ENCODE peak calls at places on chromosomes 7 and 10, in nine cellular contexts. One of them, this sample, is unnamed.

GRCh38 chr7:39592586-39592985 is 26.4 kb downstream of the YAE1 start:
- DNase-seq in GM12878: no peak
- DNase-seq in thoracic aorta: no peak
- DNase-seq in breast epithelium: no peak
- DNase-seq in cardiac muscle cell: peak
- DNase-seq in aorta: no peak
- DNase-seq in neural progenitor cell: no peak
- DNase-seq in heart left ventricle: no peak
- DNase-seq in coronary artery: no peak
- DNase-seq in this sample: no peak

GRCh38 chr7:117974891-117975290 is 101.7 kb upstream of the CTTNBP2 start:
- DNase-seq in coronary artery: no peak
- DNase-seq in thoracic aorta: no peak
- DNase-seq in heart left ventricle: no peak
- DNase-seq in cardiac muscle cell: no peak
- DNase-seq in aorta: no peak
- DNase-seq in breast epithelium: no peak
- DNase-seq in neural progenitor cell: no peak
- DNase-seq in GM12878: no peak
- DNase-seq in this sample: no peak

GRCh38 chr10:132590094-132590751 is 52.6 kb downstream of the INPP5A start:
- DNase-seq in thoracic aorta: no peak
- DNase-seq in heart left ventricle: no peak
- DNase-seq in coronary artery: no peak
- DNase-seq in aorta: peak
- DNase-seq in neural progenitor cell: no peak
- DNase-seq in breast epithelium: no peak
- DNase-seq in GM12878: no peak
- DNase-seq in cardiac muscle cell: no peak
- DNase-seq in this sample: no peak

GRCh38 chr7:92717982-92718716 is 118.2 kb downstream of the CDK6 start:
- DNase-seq in heart left ventricle: peak
- DNase-seq in breast epithelium: peak
- DNase-seq in coronary artery: peak
- DNase-seq in cardiac muscle cell: peak
- DNase-seq in thoracic aorta: peak
- DNase-seq in neural progenitor cell: no peak
- DNase-seq in GM12878: no peak
- DNase-seq in aorta: peak
- DNase-seq in this sample: no peak

GRCh38 chr10:127922675-127923366 is 15.9 kb downstream of the PTPRE start:
- DNase-seq in heart left ventricle: peak
- DNase-seq in GM12878: no peak
- DNase-seq in breast epithelium: peak
- DNase-seq in aorta: peak
- DNase-seq in cardiac muscle cell: peak
- DNase-seq in coronary artery: peak
- DNase-seq in thoracic aorta: peak
- DNase-seq in neural progenitor cell: no peak
- DNase-seq in this sample: no peak

GRCh38 chr7:157097569-157097968 is 41.2 kb upstream of the UBE3C start:
- DNase-seq in cardiac muscle cell: no peak
- DNase-seq in aorta: no peak
- DNase-seq in neural progenitor cell: no peak
- DNase-seq in breast epithelium: no peak
- DNase-seq in thoracic aorta: no peak
- DNase-seq in heart left ventricle: no peak
- DNase-seq in coronary artery: no peak
- DNase-seq in GM12878: no peak
- DNase-seq in this sample: no peak

GRCh38 chr7:111855842-111856227 is 293.5 kb upstream of the IMMP2L start:
- DNase-seq in cardiac muscle cell: peak
- DNase-seq in GM12878: no peak
- DNase-seq in heart left ventricle: no peak
- DNase-seq in neural progenitor cell: peak
- DNase-seq in coronary artery: no peak
- DNase-seq in breast epithelium: no peak
- DNase-seq in thoracic aorta: no peak
- DNase-seq in aorta: no peak
- DNase-seq in this sample: peak

GRCh38 chr10:72744566-72744965 is 52.6 kb downstream of the MCU start:
- DNase-seq in GM12878: no peak
- DNase-seq in heart left ventricle: no peak
- DNase-seq in thoracic aorta: no peak
- DNase-seq in neural progenitor cell: peak
- DNase-seq in aorta: no peak
- DNase-seq in coronary artery: no peak
- DNase-seq in cardiac muscle cell: no peak
- DNase-seq in breast epithelium: no peak
- DNase-seq in this sample: no peak

GRCh38 chr7:105136221-105136620 is 122.2 kb downstream of the KMT2E start:
- DNase-seq in breast epithelium: no peak
- DNase-seq in heart left ventricle: no peak
- DNase-seq in neural progenitor cell: peak
- DNase-seq in cardiac muscle cell: no peak
- DNase-seq in thoracic aorta: no peak
- DNase-seq in aorta: no peak
- DNase-seq in coronary artery: no peak
- DNase-seq in GM12878: no peak
- DNase-seq in this sample: no peak

GRCh38 chr7:116871061-116871700 is 8.8 kb downstream of the CAPZA2 start:
- DNase-seq in aorta: no peak
- DNase-seq in GM12878: no peak
- DNase-seq in cardiac muscle cell: no peak
- DNase-seq in coronary artery: no peak
- DNase-seq in heart left ventricle: no peak
- DNase-seq in thoracic aorta: no peak
- DNase-seq in breast epithelium: no peak
- DNase-seq in neural progenitor cell: no peak
- DNase-seq in this sample: no peak

GRCh38 chr10:67837519-67838314 is at the start of gene DNAJC12:
- DNase-seq in neural progenitor cell: peak
- DNase-seq in aorta: no peak
- DNase-seq in cardiac muscle cell: peak
- DNase-seq in breast epithelium: no peak
- DNase-seq in coronary artery: no peak
- DNase-seq in heart left ventricle: no peak
- DNase-seq in thoracic aorta: no peak
- DNase-seq in GM12878: no peak
- DNase-seq in this sample: peak

GRCh38 chr10:112954974-112955735 is 5.1 kb downstream of the TCF7L2 start:
- DNase-seq in breast epithelium: no peak
- DNase-seq in thoracic aorta: no peak
- DNase-seq in GM12878: no peak
- DNase-seq in cardiac muscle cell: no peak
- DNase-seq in neural progenitor cell: peak
- DNase-seq in coronary artery: no peak
- DNase-seq in aorta: no peak
- DNase-seq in heart left ventricle: no peak
- DNase-seq in this sample: no peak

GRCh38 chr10:23437987-23438546 is 808 bp upstream of the OTUD1 start:
- DNase-seq in neural progenitor cell: peak
- DNase-seq in cardiac muscle cell: no peak
- DNase-seq in aorta: no peak
- DNase-seq in breast epithelium: no peak
- DNase-seq in coronary artery: no peak
- DNase-seq in thoracic aorta: no peak
- DNase-seq in heart left ventricle: no peak
- DNase-seq in GM12878: no peak
- DNase-seq in this sample: no peak

GRCh38 chr10:69801434-69802315 is at the start of gene COL13A1:
- DNase-seq in neural progenitor cell: peak
- DNase-seq in thoracic aorta: peak
- DNase-seq in aorta: peak
- DNase-seq in coronary artery: no peak
- DNase-seq in cardiac muscle cell: peak
- DNase-seq in heart left ventricle: peak
- DNase-seq in breast epithelium: no peak
- DNase-seq in GM12878: no peak
- DNase-seq in this sample: no peak

GRCh38 chr7:74178632-74179031 is 4.5 kb downstream of the EIF4H start:
- DNase-seq in breast epithelium: no peak
- DNase-seq in thoracic aorta: no peak
- DNase-seq in heart left ventricle: no peak
- DNase-seq in aorta: no peak
- DNase-seq in GM12878: no peak
- DNase-seq in cardiac muscle cell: peak
- DNase-seq in coronary artery: no peak
- DNase-seq in neural progenitor cell: no peak
- DNase-seq in this sample: no peak

GRCh38 chr10:44930904-44931620 is 19.9 kb downstream of the TMEM72 start:
- DNase-seq in coronary artery: peak
- DNase-seq in cardiac muscle cell: no peak
- DNase-seq in GM12878: no peak
- DNase-seq in heart left ventricle: no peak
- DNase-seq in thoracic aorta: no peak
- DNase-seq in aorta: no peak
- DNase-seq in neural progenitor cell: no peak
- DNase-seq in breast epithelium: no peak
- DNase-seq in this sample: no peak

GRCh38 chr10:49254556-49255318 is 44.2 kb upstream of the C10orf71 start:
- DNase-seq in cardiac muscle cell: no peak
- DNase-seq in breast epithelium: no peak
- DNase-seq in aorta: no peak
- DNase-seq in coronary artery: no peak
- DNase-seq in neural progenitor cell: no peak
- DNase-seq in GM12878: no peak
- DNase-seq in thoracic aorta: no peak
- DNase-seq in heart left ventricle: no peak
- DNase-seq in this sample: peak

GRCh38 chr10:100535715-100536353 is at the start of gene HIF1AN:
- DNase-seq in neural progenitor cell: peak
- DNase-seq in thoracic aorta: peak
- DNase-seq in GM12878: peak
- DNase-seq in coronary artery: peak
- DNase-seq in aorta: peak
- DNase-seq in heart left ventricle: peak
- DNase-seq in cardiac muscle cell: peak
- DNase-seq in breast epithelium: peak
- DNase-seq in this sample: peak

GRCh38 chr10:6382081-6382480 is 179.3 kb downstream of the PFKFB3 start:
- DNase-seq in heart left ventricle: no peak
- DNase-seq in cardiac muscle cell: peak
- DNase-seq in breast epithelium: no peak
- DNase-seq in coronary artery: no peak
- DNase-seq in neural progenitor cell: no peak
- DNase-seq in GM12878: peak
- DNase-seq in thoracic aorta: no peak
- DNase-seq in aorta: no peak
- DNase-seq in this sample: peak
- H3K4me3 ChIP-seq in heart left ventricle: no peak
- H3K4me3 ChIP-seq in cardiac muscle cell: no peak
- H3K4me3 ChIP-seq in breast epithelium: no peak
- H3K4me3 ChIP-seq in coronary artery: no peak
- H3K4me3 ChIP-seq in neural progenitor cell: no peak
- H3K4me3 ChIP-seq in GM12878: no peak
- H3K4me3 ChIP-seq in thoracic aorta: peak
- H3K4me3 ChIP-seq in aorta: no peak
- H3K4me3 ChIP-seq in this sample: no peak

GRCh38 chr10:125104559-125104958 is 55.8 kb downstream of the CTBP2 start:
- DNase-seq in GM12878: no peak
- DNase-seq in cardiac muscle cell: no peak
- DNase-seq in heart left ventricle: no peak
- DNase-seq in neural progenitor cell: no peak
- DNase-seq in aorta: no peak
- DNase-seq in breast epithelium: no peak
- DNase-seq in thoracic aorta: no peak
- DNase-seq in coronary artery: no peak
- DNase-seq in this sample: no peak
- H3K27ac ChIP-seq in GM12878: no peak
- H3K27ac ChIP-seq in cardiac muscle cell: no peak
- H3K27ac ChIP-seq in heart left ventricle: no peak
- H3K27ac ChIP-seq in neural progenitor cell: no peak
- H3K27ac ChIP-seq in aorta: no peak
- H3K27ac ChIP-seq in breast epithelium: no peak
- H3K27ac ChIP-seq in thoracic aorta: no peak
- H3K27ac ChIP-seq in coronary artery: no peak
- H3K27ac ChIP-seq in this sample: no peak

GRCh38 chr7:27152816-27153486 is 568 bp upstream of the HOXA3 start:
- DNase-seq in coronary artery: no peak
- DNase-seq in thoracic aorta: no peak
- DNase-seq in heart left ventricle: peak
- DNase-seq in cardiac muscle cell: no peak
- DNase-seq in aorta: peak
- DNase-seq in GM12878: no peak
- DNase-seq in neural progenitor cell: no peak
- DNase-seq in breast epithelium: no peak
- DNase-seq in this sample: no peak

GRCh38 chr7:27154901-27155815 is 1.3 kb downstream of the HOXA7 start:
- DNase-seq in thoracic aorta: no peak
- DNase-seq in coronary artery: no peak
- DNase-seq in aorta: peak
- DNase-seq in neural progenitor cell: no peak
- DNase-seq in breast epithelium: peak
- DNase-seq in heart left ventricle: peak
- DNase-seq in cardiac muscle cell: no peak
- DNase-seq in GM12878: no peak
- DNase-seq in this sample: no peak

GRCh38 chr7:27154369-27154768 is 2.0 kb upstream of the HOXA3 start:
- DNase-seq in GM12878: no peak
- DNase-seq in cardiac muscle cell: no peak
- DNase-seq in coronary artery: no peak
- DNase-seq in breast epithelium: no peak
- DNase-seq in heart left ventricle: no peak
- DNase-seq in aorta: no peak
- DNase-seq in thoracic aorta: no peak
- DNase-seq in neural progenitor cell: no peak
- DNase-seq in this sample: no peak

GRCh38 chr7:27151945-27152815 is at the start of gene HOXA3:
- DNase-seq in thoracic aorta: no peak
- DNase-seq in coronary artery: peak
- DNase-seq in GM12878: no peak
- DNase-seq in aorta: peak
- DNase-seq in breast epithelium: peak
- DNase-seq in heart left ventricle: peak
- DNase-seq in cardiac muscle cell: no peak
- DNase-seq in neural progenitor cell: no peak
- DNase-seq in this sample: no peak

DNA sequence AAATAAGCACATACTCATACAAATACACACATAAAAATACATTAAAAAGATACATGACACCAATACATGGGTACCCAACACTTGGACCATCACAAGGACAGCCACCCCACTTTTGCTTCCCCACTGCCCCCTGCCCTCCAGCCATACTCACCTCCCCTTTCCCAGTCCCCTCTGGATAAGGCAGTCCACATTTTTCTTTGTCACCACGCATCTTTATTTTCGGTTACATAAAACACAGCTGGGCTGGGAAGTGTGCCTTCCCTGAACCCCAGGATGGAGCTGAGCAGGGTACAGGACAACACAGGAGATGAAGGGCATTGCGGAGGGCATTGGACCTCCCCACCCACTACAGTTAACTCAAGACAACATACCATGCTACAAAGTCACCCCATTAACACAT is 1.1 kb upstream of the HOXA3 start:
- DNase-seq in cardiac muscle cell: no peak
- DNase-seq in heart left ventricle: no peak
- DNase-seq in coronary artery: no peak
- DNase-seq in GM12878: no peak
- DNase-seq in breast epithelium: peak
- DNase-seq in aorta: no peak
- DNase-seq in neural progenitor cell: no peak
- DNase-seq in thoracic aorta: no peak
- DNase-seq in this sample: no peak
- H3K4me3 ChIP-seq in cardiac muscle cell: no peak
- H3K4me3 ChIP-seq in heart left ventricle: no peak
- H3K4me3 ChIP-seq in coronary artery: no peak
- H3K4me3 ChIP-seq in GM12878: no peak
- H3K4me3 ChIP-seq in breast epithelium: no peak
- H3K4me3 ChIP-seq in aorta: no peak
- H3K4me3 ChIP-seq in neural progenitor cell: no peak
- H3K4me3 ChIP-seq in thoracic aorta: no peak
- H3K4me3 ChIP-seq in this sample: no peak

GRCh38 chr7:7843240-7843639 is 124.8 kb upstream of the RPA3 start:
- DNase-seq in neural progenitor cell: no peak
- DNase-seq in GM12878: no peak
- DNase-seq in breast epithelium: no peak
- DNase-seq in thoracic aorta: no peak
- DNase-seq in coronary artery: no peak
- DNase-seq in aorta: no peak
- DNase-seq in cardiac muscle cell: no peak
- DNase-seq in heart left ventricle: no peak
- DNase-seq in this sample: no peak
- H3K27ac ChIP-seq in neural progenitor cell: no peak
- H3K27ac ChIP-seq in GM12878: no peak
- H3K27ac ChIP-seq in breast epithelium: no peak
- H3K27ac ChIP-seq in thoracic aorta: no peak
- H3K27ac ChIP-seq in coronary artery: no peak
- H3K27ac ChIP-seq in aorta: no peak
- H3K27ac ChIP-seq in cardiac muscle cell: no peak
- H3K27ac ChIP-seq in heart left ventricle: no peak
- H3K27ac ChIP-seq in this sample: no peak